ENCODE peak calls at places on chromosomes 16 and 17, in seven cellular contexts. One of them, this sample, is unnamed.

GRCh38 chr17:31424944-31425582 is 33.6 kb downstream of the RAB11FIP4 start:
- DNase-seq in GM23338: peak
- DNase-seq in HCT116: no peak
- DNase-seq in cardiac muscle cell: no peak
- DNase-seq in left ventricle myocardium inferior: peak
- DNase-seq in sigmoid colon: no peak
- DNase-seq in Panc1: no peak
- DNase-seq in this sample: no peak

GRCh38 chr17:14196337-14196997 is 40.2 kb downstream of the CDRT15 start:
- DNase-seq in sigmoid colon: no peak
- DNase-seq in HCT116: no peak
- DNase-seq in cardiac muscle cell: no peak
- DNase-seq in Panc1: no peak
- DNase-seq in GM23338: peak
- DNase-seq in left ventricle myocardium inferior: no peak
- DNase-seq in this sample: no peak

GRCh38 chr16:11667824-11668589 is at the start of gene SNN:
- DNase-seq in GM23338: peak
- DNase-seq in left ventricle myocardium inferior: peak
- DNase-seq in sigmoid colon: peak
- DNase-seq in HCT116: peak
- DNase-seq in cardiac muscle cell: peak
- DNase-seq in Panc1: no peak
- DNase-seq in this sample: no peak

GRCh38 chr16:1884889-1885288 is 12.9 kb upstream of the MEIOB start:
- DNase-seq in HCT116: no peak
- DNase-seq in GM23338: peak
- DNase-seq in Panc1: no peak
- DNase-seq in cardiac muscle cell: no peak
- DNase-seq in sigmoid colon: no peak
- DNase-seq in left ventricle myocardium inferior: no peak
- DNase-seq in this sample: no peak

GRCh38 chr17:66165537-66166123 is 26.3 kb downstream of the CEP112 start:
- DNase-seq in HCT116: peak
- DNase-seq in Panc1: peak
- DNase-seq in left ventricle myocardium inferior: no peak
- DNase-seq in cardiac muscle cell: peak
- DNase-seq in GM23338: peak
- DNase-seq in sigmoid colon: no peak
- DNase-seq in this sample: no peak

GRCh38 chr16:70556063-70556462 is 32.4 kb downstream of the SF3B3 start:
- DNase-seq in GM23338: no peak
- DNase-seq in Panc1: no peak
- DNase-seq in cardiac muscle cell: no peak
- DNase-seq in sigmoid colon: no peak
- DNase-seq in left ventricle myocardium inferior: no peak
- DNase-seq in HCT116: no peak
- DNase-seq in this sample: no peak

GRCh38 chr17:45289316-45290268 is 27.2 kb downstream of the MAP3K14 start:
- DNase-seq in HCT116: no peak
- DNase-seq in cardiac muscle cell: no peak
- DNase-seq in GM23338: no peak
- DNase-seq in sigmoid colon: no peak
- DNase-seq in Panc1: no peak
- DNase-seq in left ventricle myocardium inferior: no peak
- DNase-seq in this sample: no peak

GRCh38 chr17:55785181-55785580 is 34.3 kb downstream of the PCTP start:
- DNase-seq in left ventricle myocardium inferior: no peak
- DNase-seq in cardiac muscle cell: no peak
- DNase-seq in Panc1: no peak
- DNase-seq in sigmoid colon: no peak
- DNase-seq in HCT116: no peak
- DNase-seq in GM23338: no peak
- DNase-seq in this sample: no peak

GRCh38 chr16:83015871-83016270 is 389.1 kb downstream of the CDH13 start:
- DNase-seq in HCT116: no peak
- DNase-seq in sigmoid colon: no peak
- DNase-seq in GM23338: no peak
- DNase-seq in Panc1: no peak
- DNase-seq in left ventricle myocardium inferior: no peak
- DNase-seq in cardiac muscle cell: no peak
- DNase-seq in this sample: no peak

GRCh38 chr17:17057057-17057551 is 14.8 kb downstream of the MPRIP start:
- DNase-seq in GM23338: no peak
- DNase-seq in left ventricle myocardium inferior: no peak
- DNase-seq in Panc1: no peak
- DNase-seq in sigmoid colon: peak
- DNase-seq in HCT116: no peak
- DNase-seq in cardiac muscle cell: no peak
- DNase-seq in this sample: no peak

GRCh38 chr17:43881758-43882505 is 25.4 kb downstream of the MPP2 start:
- DNase-seq in Panc1: no peak
- DNase-seq in cardiac muscle cell: no peak
- DNase-seq in HCT116: no peak
- DNase-seq in sigmoid colon: no peak
- DNase-seq in GM23338: peak
- DNase-seq in left ventricle myocardium inferior: no peak
- DNase-seq in this sample: no peak

GRCh38 chr16:55506708-55507107 is 2.2 kb upstream of the LPCAT2 start:
- DNase-seq in Panc1: no peak
- DNase-seq in HCT116: no peak
- DNase-seq in GM23338: no peak
- DNase-seq in cardiac muscle cell: no peak
- DNase-seq in left ventricle myocardium inferior: no peak
- DNase-seq in sigmoid colon: no peak
- DNase-seq in this sample: no peak

GRCh38 chr16:50265260-50265659 is 1.1 kb upstream of the ADCY7 start:
- DNase-seq in cardiac muscle cell: no peak
- DNase-seq in left ventricle myocardium inferior: no peak
- DNase-seq in Panc1: no peak
- DNase-seq in sigmoid colon: peak
- DNase-seq in HCT116: peak
- DNase-seq in GM23338: no peak
- DNase-seq in this sample: no peak

GRCh38 chr16:3155181-3155580 is 20.4 kb downstream of the ZNF213 start:
- DNase-seq in cardiac muscle cell: no peak
- DNase-seq in HCT116: no peak
- DNase-seq in sigmoid colon: no peak
- DNase-seq in left ventricle myocardium inferior: no peak
- DNase-seq in GM23338: no peak
- DNase-seq in Panc1: no peak
- DNase-seq in this sample: no peak

GRCh38 chr17:35540589-35541404 is 3.3 kb upstream of the SLFN12L start:
- DNase-seq in HCT116: no peak
- DNase-seq in sigmoid colon: peak
- DNase-seq in Panc1: no peak
- DNase-seq in left ventricle myocardium inferior: peak
- DNase-seq in GM23338: no peak
- DNase-seq in cardiac muscle cell: peak
- DNase-seq in this sample: no peak

GRCh38 chr16:86884256-86884655 is 305.9 kb downstream of the FOXL1 start:
- DNase-seq in GM23338: peak
- DNase-seq in HCT116: no peak
- DNase-seq in sigmoid colon: peak
- DNase-seq in left ventricle myocardium inferior: no peak
- DNase-seq in Panc1: no peak
- DNase-seq in cardiac muscle cell: no peak
- DNase-seq in this sample: no peak

GRCh38 chr16:83059237-83059636 is 432.5 kb downstream of the CDH13 start:
- DNase-seq in cardiac muscle cell: no peak
- DNase-seq in HCT116: no peak
- DNase-seq in left ventricle myocardium inferior: no peak
- DNase-seq in sigmoid colon: no peak
- DNase-seq in Panc1: no peak
- DNase-seq in GM23338: no peak
- DNase-seq in this sample: no peak

GRCh38 chr16:2531371-2531695 is at the start of gene CEMP1:
- DNase-seq in HCT116: no peak
- DNase-seq in sigmoid colon: no peak
- DNase-seq in cardiac muscle cell: no peak
- DNase-seq in Panc1: no peak
- DNase-seq in GM23338: peak
- DNase-seq in left ventricle myocardium inferior: no peak
- DNase-seq in this sample: no peak

GRCh38 chr17:43308999-43309398 is 75.2 kb upstream of the RNU2-1 start:
- DNase-seq in left ventricle myocardium inferior: no peak
- DNase-seq in HCT116: no peak
- DNase-seq in GM23338: no peak
- DNase-seq in cardiac muscle cell: no peak
- DNase-seq in sigmoid colon: no peak
- DNase-seq in Panc1: no peak
- DNase-seq in this sample: no peak

GRCh38 chr17:77490361-77491183 is 349.8 kb downstream of the SEC14L1 start:
- DNase-seq in sigmoid colon: peak
- DNase-seq in GM23338: no peak
- DNase-seq in HCT116: no peak
- DNase-seq in Panc1: no peak
- DNase-seq in left ventricle myocardium inferior: peak
- DNase-seq in cardiac muscle cell: no peak
- DNase-seq in this sample: no peak

GRCh38 chr17:72134560-72135399 is 14.0 kb downstream of the SOX9 start:
- DNase-seq in left ventricle myocardium inferior: no peak
- DNase-seq in cardiac muscle cell: peak
- DNase-seq in GM23338: no peak
- DNase-seq in HCT116: no peak
- DNase-seq in Panc1: no peak
- DNase-seq in sigmoid colon: no peak
- DNase-seq in this sample: no peak

GRCh38 chr16:23026777-23027362 is 122.4 kb downstream of the USP31 start:
- DNase-seq in HCT116: no peak
- DNase-seq in left ventricle myocardium inferior: no peak
- DNase-seq in Panc1: no peak
- DNase-seq in sigmoid colon: no peak
- DNase-seq in cardiac muscle cell: peak
- DNase-seq in GM23338: peak
- DNase-seq in this sample: no peak

GRCh38 chr16:1899641-1900451 is 18.4 kb downstream of the HS3ST6 start:
- DNase-seq in left ventricle myocardium inferior: no peak
- DNase-seq in sigmoid colon: no peak
- DNase-seq in HCT116: no peak
- DNase-seq in cardiac muscle cell: no peak
- DNase-seq in Panc1: no peak
- DNase-seq in GM23338: no peak
- DNase-seq in this sample: no peak

GRCh38 chr17:79790805-79791353 is 6.0 kb downstream of the CBX8 start:
- DNase-seq in sigmoid colon: no peak
- DNase-seq in Panc1: no peak
- DNase-seq in HCT116: no peak
- DNase-seq in GM23338: peak
- DNase-seq in left ventricle myocardium inferior: no peak
- DNase-seq in cardiac muscle cell: no peak
- DNase-seq in this sample: no peak

DNA sequence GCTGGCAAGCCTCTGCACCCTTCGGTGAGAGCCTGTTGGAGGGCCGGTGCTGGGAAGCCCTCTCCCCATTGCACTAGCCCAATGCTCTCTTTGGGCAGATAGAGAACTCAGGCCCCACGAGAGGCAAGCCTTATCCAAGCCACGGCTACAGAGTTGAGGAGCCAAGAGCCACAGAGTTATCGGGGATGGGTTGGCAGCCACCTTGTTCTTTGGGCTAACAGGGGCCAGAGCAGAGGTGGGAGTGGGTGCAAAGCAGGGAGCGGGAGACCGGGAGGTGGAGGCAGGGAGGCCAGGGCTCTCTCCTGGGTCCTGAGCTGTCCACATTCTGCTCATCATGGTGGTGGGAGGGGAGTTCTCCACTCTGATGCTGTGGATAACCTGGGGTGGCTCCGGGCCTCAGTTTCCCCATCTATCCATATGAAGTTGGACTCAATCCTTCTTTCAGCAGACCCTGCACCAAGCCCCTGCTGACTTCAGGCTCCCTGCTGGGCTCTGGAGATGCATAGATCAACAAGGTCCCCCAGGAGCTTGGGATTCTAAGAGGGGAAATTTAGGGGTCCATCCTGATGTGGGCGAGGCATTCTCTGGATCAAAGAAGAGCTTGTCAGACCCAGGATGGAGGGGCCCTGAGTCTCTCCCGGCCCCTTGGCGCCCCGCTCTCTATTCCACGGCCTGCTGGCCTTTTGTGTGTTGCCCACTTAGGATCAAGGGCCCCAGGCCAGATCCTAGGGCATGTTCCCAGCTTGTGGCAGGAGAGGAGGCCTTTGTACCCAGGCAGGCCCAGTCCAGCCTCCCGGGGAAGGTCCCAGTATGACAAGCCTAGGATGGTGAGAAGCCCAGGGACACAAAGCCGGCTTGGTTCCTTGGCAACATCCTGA is 557 bp upstream of the CX3CL1 start:
- DNase-seq in Panc1: no peak
- DNase-seq in GM23338: no peak
- DNase-seq in left ventricle myocardium inferior: no peak
- DNase-seq in cardiac muscle cell: no peak
- DNase-seq in sigmoid colon: no peak
- DNase-seq in HCT116: no peak
- DNase-seq in this sample: no peak
- H3K4me3 ChIP-seq in Panc1: peak
- H3K4me3 ChIP-seq in GM23338: peak
- H3K4me3 ChIP-seq in left ventricle myocardium inferior: peak
- H3K4me3 ChIP-seq in cardiac muscle cell: no peak
- H3K4me3 ChIP-seq in sigmoid colon: peak
- H3K4me3 ChIP-seq in HCT116: no peak
- H3K4me3 ChIP-seq in this sample: no peak

GRCh38 chr17:61536417-61536955 is 54.5 kb downstream of the NACA2 start:
- DNase-seq in Panc1: no peak
- DNase-seq in left ventricle myocardium inferior: no peak
- DNase-seq in GM23338: no peak
- DNase-seq in sigmoid colon: no peak
- DNase-seq in HCT116: no peak
- DNase-seq in cardiac muscle cell: no peak
- DNase-seq in this sample: no peak
- H3K4me3 ChIP-seq in Panc1: peak
- H3K4me3 ChIP-seq in left ventricle myocardium inferior: no peak
- H3K4me3 ChIP-seq in GM23338: no peak
- H3K4me3 ChIP-seq in sigmoid colon: no peak
- H3K4me3 ChIP-seq in HCT116: no peak
- H3K4me3 ChIP-seq in cardiac muscle cell: no peak
- H3K4me3 ChIP-seq in this sample: no peak

DNA sequence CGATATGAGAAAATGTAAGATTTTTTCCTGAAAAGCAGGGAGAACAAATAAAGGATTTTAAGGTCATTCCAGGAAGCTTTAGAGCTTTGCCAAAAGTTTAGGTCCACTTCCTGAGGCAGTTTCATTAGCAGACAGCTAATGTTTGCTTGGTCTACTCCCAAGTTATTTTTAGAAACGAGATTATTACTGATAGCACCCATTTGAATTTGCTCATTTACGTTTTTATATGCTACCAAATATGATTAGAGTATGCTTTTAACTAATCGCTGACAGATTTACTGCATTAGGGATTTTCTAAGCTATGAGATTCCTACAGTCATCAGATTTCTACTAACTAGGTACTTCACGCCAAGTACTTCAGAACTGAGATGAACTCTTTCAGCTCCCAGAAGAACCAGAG is 98.1 kb downstream of the WNT3 start:
- DNase-seq in GM23338: no peak
- DNase-seq in HCT116: no peak
- DNase-seq in left ventricle myocardium inferior: no peak
- DNase-seq in Panc1: no peak
- DNase-seq in sigmoid colon: no peak
- DNase-seq in cardiac muscle cell: peak
- DNase-seq in this sample: no peak
- H3K4me3 ChIP-seq in GM23338: no peak
- H3K4me3 ChIP-seq in HCT116: no peak
- H3K4me3 ChIP-seq in left ventricle myocardium inferior: no peak
- H3K4me3 ChIP-seq in Panc1: no peak
- H3K4me3 ChIP-seq in sigmoid colon: no peak
- H3K4me3 ChIP-seq in cardiac muscle cell: no peak
- H3K4me3 ChIP-seq in this sample: no peak

GRCh38 chr16:48382131-48382530 is 3.1 kb downstream of the SIAH1 start:
- DNase-seq in HCT116: no peak
- DNase-seq in left ventricle myocardium inferior: no peak
- DNase-seq in GM23338: no peak
- DNase-seq in sigmoid colon: no peak
- DNase-seq in Panc1: no peak
- DNase-seq in cardiac muscle cell: no peak
- DNase-seq in this sample: no peak
- H3K4me3 ChIP-seq in HCT116: no peak
- H3K4me3 ChIP-seq in left ventricle myocardium inferior: no peak
- H3K4me3 ChIP-seq in GM23338: no peak
- H3K4me3 ChIP-seq in sigmoid colon: no peak
- H3K4me3 ChIP-seq in Panc1: no peak
- H3K4me3 ChIP-seq in cardiac muscle cell: no peak
- H3K4me3 ChIP-seq in this sample: no peak